ENCODE peak calls at places on chromosomes 3 and 15, in four cellular contexts. B, H, P and G are unnamed samples.

GRCh38 chr3:126538316-126538715 is 14.4 kb downstream of the CHST13 start:
- DNase-seq in H (no peak), P (no peak), B (no peak), G (no peak)

GRCh38 chr3:180421221-180421620 is 180.7 kb upstream of the TTC14 start:
- DNase-seq in P (no peak), B (peak), H (no peak), G (no peak)

GRCh38 chr3:126480864-126481263 is 5.2 kb upstream of the ZXDC start:
- DNase-seq in P (no peak), B (no peak), H (no peak), G (no peak)

GRCh38 chr3:179840985-179841384 is 188.1 kb downstream of the USP13 start:
- DNase-seq in P (no peak), B (peak), H (no peak), G (no peak)

GRCh38 chr15:25178835-25179672 is 224.3 kb downstream of the SNRPN start:
- DNase-seq in H (no peak), B (no peak), P (no peak), G (no peak)

GRCh38 chr3:118943597-118943996 is 91.0 kb downstream of the IGSF11 start:
- DNase-seq in P (peak), B (no peak), H (no peak), G (no peak)

GRCh38 chr15:37109952-37110630 is 9.7 kb upstream of the MEIS2 start:
- DNase-seq in P (no peak), B (no peak), H (no peak), G (no peak)

GRCh38 chr3:186839874-186840641 is 2.5 kb upstream of the ADIPOQ start:
- DNase-seq in H (no peak), B (no peak), P (no peak), G (no peak)

GRCh38 chr15:68408526-68408925 is 23.4 kb downstream of the ITGA11 start:
- DNase-seq in B (no peak), P (no peak), H (no peak), G (no peak)

GRCh38 chr15:62565620-62566019 is 400.5 kb upstream of the C2CD4B start:
- DNase-seq in B (no peak), H (no peak), P (no peak), G (no peak)
- TF ChIP-seq FOS in B (no peak), H (no peak), P (no peak), G (no peak)

DNA sequence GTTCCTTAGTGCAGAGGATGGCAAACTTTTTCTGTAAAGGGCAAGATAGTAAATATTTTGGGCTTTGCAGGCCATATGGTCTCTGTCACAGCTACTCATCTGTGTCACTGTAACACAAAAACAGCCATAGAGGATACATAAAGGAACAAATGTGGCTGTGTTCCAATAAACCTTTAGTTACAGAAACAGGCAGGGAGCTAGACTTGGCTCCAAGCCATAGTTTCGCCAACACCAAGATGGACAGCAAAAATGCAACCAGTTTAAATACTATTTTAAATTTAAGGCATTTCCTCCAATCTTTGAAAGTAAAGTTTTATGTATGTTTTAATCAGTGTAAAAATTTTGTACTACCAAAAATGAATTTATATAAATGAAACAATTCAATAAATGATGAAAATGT is 753.3 kb downstream of the FHIT start:
- DNase-seq in B (no peak), P (no peak), H (no peak), G (no peak)
- TF ChIP-seq FOS in B (no peak), P (no peak), H (no peak), G (no peak)

GRCh38 chr3:66449411-66449931 is 51.4 kb downstream of the LRIG1 start:
- DNase-seq in H (no peak), P (no peak), B (no peak), G (no peak)
- TF ChIP-seq FOS in H (no peak), P (no peak), B (no peak), G (no peak)

GRCh38 chr15:30978328-30978727 is 13.1 kb downstream of the MTMR10 start:
- DNase-seq in H (no peak), B (no peak), P (peak), G (no peak)
- TF ChIP-seq FOS in H (no peak), B (no peak), P (no peak), G (no peak)

GRCh38 chr3:158152186-158152585 is 42.3 kb downstream of the RSRC1 start:
- DNase-seq in H (peak), P (no peak), B (peak), G (no peak)
- TF ChIP-seq FOS in H (peak), P (no peak), B (no peak), G (no peak)

GRCh38 chr15:85503151-85503797 is 122.9 kb downstream of the AKAP13 start:
- DNase-seq in H (no peak), B (no peak), P (no peak), G (no peak)

GRCh38 chr15:85507114-85507513 is 126.7 kb downstream of the AKAP13 start:
- DNase-seq in H (no peak), P (no peak), B (no peak), G (no peak)

GRCh38 chr15:85500729-85501128 is 120.3 kb downstream of the AKAP13 start:
- DNase-seq in B (peak), H (peak), P (no peak), G (no peak)

GRCh38 chr15:85501574-85501973 is 121.2 kb downstream of the AKAP13 start:
- DNase-seq in H (no peak), B (no peak), P (no peak), G (no peak)

DNA sequence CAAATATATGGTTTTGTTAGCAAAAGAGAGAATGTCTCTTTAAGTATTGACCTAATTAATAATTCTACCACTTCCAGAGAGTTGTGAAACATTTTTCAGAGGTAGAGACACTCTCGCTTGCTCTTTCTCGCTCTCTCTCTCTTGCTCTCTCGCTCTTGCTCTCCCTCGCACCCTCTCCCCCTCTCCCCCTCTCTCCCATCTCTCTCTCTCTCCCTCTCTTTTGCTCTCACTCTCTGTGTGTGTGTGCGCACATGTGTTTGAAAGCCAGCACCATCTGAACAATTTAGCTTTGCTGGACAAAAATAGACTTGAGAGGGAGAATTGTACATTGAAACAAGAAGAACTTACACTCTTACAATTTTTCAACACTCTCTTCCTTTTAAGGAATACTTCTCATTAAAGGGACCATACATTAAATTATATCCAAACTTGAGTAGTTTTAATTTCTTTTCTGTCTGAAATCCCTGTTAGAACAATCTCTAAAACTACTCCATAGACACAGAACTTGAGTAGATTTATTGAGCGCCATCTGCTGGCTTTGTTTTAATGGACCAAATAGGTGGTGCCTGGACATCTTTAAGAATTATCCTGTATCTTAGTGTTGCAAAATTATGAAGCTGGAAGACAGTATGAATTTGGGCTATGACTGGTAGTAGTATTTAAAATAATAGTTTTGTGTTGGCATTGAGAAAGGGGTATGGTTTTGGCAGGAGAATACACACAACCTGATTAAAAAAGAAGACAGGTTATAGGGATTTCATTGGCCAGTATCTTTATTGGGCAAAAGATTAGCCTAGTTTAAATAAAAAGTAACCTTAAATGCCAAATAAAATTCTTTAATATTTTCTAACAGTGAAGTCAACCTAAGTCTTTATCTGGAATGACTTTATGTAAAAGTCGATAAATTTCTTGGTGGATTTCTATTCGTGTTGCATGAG is 124.6 kb downstream of the AKAP13 start:
- DNase-seq in B (peak), P (peak), H (peak), G (no peak)
- TF ChIP-seq FOS in B (no peak), P (no peak), H (no peak), G (no peak)

DNA sequence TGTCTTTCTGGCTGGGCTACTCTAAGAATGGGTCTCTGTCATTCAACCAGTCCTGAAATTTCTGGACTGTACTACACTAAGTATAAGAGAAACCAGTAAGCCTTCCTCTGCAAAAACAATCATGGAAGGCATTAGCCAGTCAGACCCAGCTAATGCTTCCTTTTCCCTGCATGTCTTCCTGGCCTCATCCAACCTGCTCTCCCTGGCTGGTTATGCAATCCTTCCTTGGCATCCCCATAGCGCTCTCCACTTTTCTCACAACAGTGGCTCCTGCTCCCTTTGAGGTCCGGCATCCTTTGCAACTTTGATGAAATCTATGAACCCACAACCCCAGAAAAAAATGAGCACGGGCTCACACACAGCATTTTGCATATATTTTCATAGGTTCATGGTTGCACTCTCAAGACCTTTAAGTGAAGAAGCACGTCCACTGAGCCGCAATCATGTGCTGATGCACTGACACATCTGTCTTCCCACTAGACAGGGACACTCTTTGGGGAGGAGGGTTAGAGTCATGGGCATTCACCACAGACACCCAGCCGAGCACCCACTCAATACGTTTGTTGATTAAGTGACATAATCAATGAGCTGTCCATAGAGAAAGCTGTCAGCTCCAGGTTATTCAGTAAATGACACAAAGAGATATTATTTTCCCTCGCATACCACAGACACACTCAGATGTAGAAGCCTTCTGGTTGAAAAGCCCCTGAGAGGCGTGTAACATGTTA is 66.8 kb downstream of the PLD1 start:
- DNase-seq in P (no peak), H (no peak), B (no peak), G (no peak)
- TF ChIP-seq FOS in P (no peak), H (no peak), B (no peak), G (no peak)

DNA sequence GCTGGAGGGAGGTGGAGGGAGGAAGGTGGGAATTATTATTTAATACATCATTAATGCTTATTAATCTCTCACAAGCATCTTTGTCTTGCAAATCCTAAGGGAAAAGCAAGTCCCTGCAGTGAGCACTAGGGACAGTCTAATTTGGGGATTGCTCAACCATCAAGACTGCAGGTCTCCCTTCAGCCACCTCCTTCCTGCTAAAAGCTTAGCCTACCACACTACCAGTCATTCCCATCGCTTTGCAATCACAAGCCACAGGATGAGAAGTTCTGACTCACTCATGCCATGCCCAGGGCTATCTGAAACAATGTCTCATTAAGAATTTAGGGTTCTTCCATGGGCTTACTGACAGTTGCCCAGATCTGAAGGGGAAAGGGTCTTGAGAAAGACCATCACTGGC is 51.0 kb upstream of the EIF1B start:
- DNase-seq in B (peak), H (no peak), P (no peak), G (no peak)
- TF ChIP-seq FOS in B (no peak), H (no peak), P (no peak), G (no peak)

DNA sequence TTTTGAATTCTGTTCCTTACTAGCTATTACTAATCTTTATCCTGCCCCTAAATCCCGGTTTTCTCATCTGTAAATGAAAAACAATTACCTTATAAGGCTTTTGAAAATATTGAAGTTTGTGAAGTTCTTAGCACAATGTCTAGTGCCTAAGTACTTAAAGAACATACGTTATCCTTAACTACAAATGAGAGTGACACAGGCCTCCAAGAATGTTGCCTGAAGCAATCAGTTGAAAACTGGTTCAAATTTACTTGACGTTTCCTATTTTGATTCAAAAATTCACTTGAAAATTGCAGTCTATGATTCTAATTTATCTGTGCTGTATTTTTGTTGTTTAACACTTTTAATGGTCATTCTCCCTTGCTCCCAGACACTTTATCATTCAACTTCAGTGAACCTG is 3.2 kb downstream of the SENP7 start:
- DNase-seq in H (peak), P (no peak), B (peak), G (no peak)
- TF ChIP-seq FOS in H (no peak), P (no peak), B (no peak), G (no peak)